ENCODE peak calls at places on chromosomes 2 and 18, in five cellular contexts. O, B, U, I and T are unnamed samples.

GRCh38 chr2:36476411-36476810 is 120.8 kb downstream of the CRIM1 start:
- DNase-seq in B (no peak), I (no peak), U (no peak), O (no peak), T (no peak)

GRCh38 chr2:83784920-83785319 is 674.2 kb downstream of the SUCLG1 start:
- DNase-seq in I (no peak), O (no peak), U (no peak), B (no peak), T (no peak)

GRCh38 chr2:38315707-38316333 is 61.3 kb downstream of the ATL2 start:
- DNase-seq in U (peak; percentile 53), B (no peak), I (no peak), O (peak; percentile 48), T (peak; percentile 59)

GRCh38 chr2:1544478-1545069 is 131.3 kb downstream of the TPO start:
- DNase-seq in O (peak; percentile 15), U (peak; percentile 67), I (no peak), B (no peak), T (peak; percentile 61)

GRCh38 chr18:79584491-79585394 is 94.9 kb upstream of the CTDP1 start:
- DNase-seq in U (no peak), I (no peak), O (no peak), B (no peak), T (no peak)

GRCh38 chr2:134436706-134437105 is 182.8 kb downstream of the MGAT5 start:
- DNase-seq in U (no peak), B (no peak), I (no peak), O (no peak), T (peak; percentile 16)

GRCh38 chr2:61196671-61197070 is 34.7 kb downstream of the C2orf74 start:
- DNase-seq in B (no peak), O (no peak), U (no peak), I (no peak), T (no peak)

GRCh38 chr2:234590076-234590475 is 93.2 kb upstream of the ARL4C start:
- DNase-seq in U (no peak), B (no peak), I (no peak), O (no peak), T (no peak)

GRCh38 chr2:234469972-234470371 is 26.9 kb downstream of the ARL4C start:
- DNase-seq in O (no peak), I (no peak), B (no peak), U (no peak), T (no peak)

GRCh38 chr2:201882353-201883095 is 76.2 kb downstream of the CDK15 start:
- DNase-seq in B (no peak), O (no peak), I (no peak), U (peak; percentile 61), T (peak; percentile 70)

GRCh38 chr2:84964406-84965191 is 6.4 kb upstream of the KCMF1 start:
- DNase-seq in O (no peak), I (no peak), B (no peak), U (no peak), T (no peak)

GRCh38 chr2:216119144-216119543 is 10.0 kb downstream of the XRCC5 start:
- DNase-seq in I (no peak), U (no peak), B (no peak), O (no peak), T (no peak)

GRCh38 chr2:241931084-241931975 is 61.8 kb downstream of the RTP5 start:
- DNase-seq in I (no peak), B (no peak), O (no peak), U (no peak), T (no peak)

GRCh38 chr2:128477026-128477820 is 158.6 kb upstream of the HS6ST1 start:
- DNase-seq in U (no peak), B (peak; percentile 47), I (no peak), O (no peak), T (no peak)

GRCh38 chr2:36635194-36635593 is 37.2 kb upstream of the FEZ2 start:
- DNase-seq in I (no peak), B (no peak), U (peak; percentile 32), O (no peak), T (no peak)

GRCh38 chr2:56382466-56382865 is 198.7 kb downstream of the CCDC85A start:
- DNase-seq in B (no peak), I (no peak), O (no peak), U (no peak), T (no peak)

GRCh38 chr2:217837530-217837929 is 165.3 kb downstream of the TNS1 start:
- DNase-seq in B (no peak), O (no peak), I (no peak), U (no peak), T (no peak)

GRCh38 chr18:48330016-48330991 is 78.9 kb downstream of the ZBTB7C start:
- DNase-seq in U (peak; percentile 75), B (no peak), I (no peak), O (peak; percentile 84), T (peak; percentile 69)

GRCh38 chr2:164868563-164869419 is 27.2 kb upstream of the COBLL1 start:
- DNase-seq in O (peak; percentile 44), I (no peak), B (no peak), U (peak; percentile 62), T (no peak)